ENCODE peak calls at places on chromosomes 5 and 9, in ten cellular contexts. C is T-cell; P is NCI-H82; S is H1; X is stimulated activated CD8-positive, alpha-beta memory T cell treated with anti-CD3 and anti-CD28 coated beads, Interleukin-7, amount 100 ng/mL, for 24 hours; F is NCI-H1417; U is stomach; Z is HT1080; D is IMR-90; W is HEK293T. R is an unnamed sample.

GRCh38 chr9:94827584-94828304 is 101.2 kb downstream of the AOPEP start:
- DNase-seq in C (no peak), P (no peak), S (peak), X (no peak), F (no peak), U (no peak), Z (no peak), D (peak), W (no peak), R (no peak)

GRCh38 chr5:65925094-65925600 is 1.2 kb upstream of the ERBIN start:
- DNase-seq in C (peak), P (peak), S (peak), X (peak), F (peak), U (peak), Z (no peak), D (peak), W (peak), R (peak)

GRCh38 chr5:176948458-176948857 is 49.3 kb upstream of the HK3 start:
- DNase-seq in C (no peak), P (no peak), S (no peak), X (no peak), F (peak), U (no peak), Z (no peak), D (no peak), W (no peak), R (no peak)

GRCh38 chr5:6830643-6831239 is 117.5 kb downstream of the TENT4A start:
- DNase-seq in C (no peak), P (no peak), S (no peak), X (no peak), F (no peak), U (no peak), Z (no peak), D (no peak), W (no peak), R (no peak)

GRCh38 chr5:1101991-1102713 is 9.7 kb downstream of the SLC12A7 start:
- DNase-seq in C (no peak), P (peak), S (no peak), X (no peak), F (no peak), U (no peak), Z (no peak), D (peak), W (no peak), R (no peak)

GRCh38 chr9:5869315-5870019 is 21.2 kb upstream of the MLANA start:
- DNase-seq in C (no peak), P (peak), S (peak), X (no peak), F (no peak), U (no peak), Z (peak), D (no peak), W (peak), R (no peak)

GRCh38 chr5:57675236-57675635 is 192.6 kb upstream of the ACTBL2 start:
- DNase-seq in C (no peak), P (no peak), S (no peak), X (no peak), F (no peak), U (no peak), Z (no peak), D (no peak), W (no peak), R (no peak)

GRCh38 chr9:129355641-129356040 is 177.6 kb upstream of the IER5L start:
- DNase-seq in C (no peak), P (no peak), S (no peak), X (no peak), F (no peak), U (no peak), Z (no peak), D (no peak), W (no peak), R (no peak)

GRCh38 chr9:137721479-137721878 is 102.7 kb downstream of the EHMT1 start:
- DNase-seq in C (no peak), P (no peak), S (no peak), X (no peak), F (no peak), U (no peak), Z (no peak), D (no peak), W (no peak), R (no peak)

GRCh38 chr5:57298295-57298984 is 124.6 kb downstream of the GPBP1 start:
- DNase-seq in C (peak), P (peak), S (peak), X (peak), F (peak), U (peak), Z (peak), D (peak), W (peak), R (peak)

GRCh38 chr5:126069329-126069728 is 353.9 kb upstream of the GRAMD2B start:
- DNase-seq in C (no peak), P (no peak), S (no peak), X (no peak), F (peak), U (no peak), Z (no peak), D (no peak), W (no peak), R (no peak)

GRCh38 chr5:131329187-131329540 is 65.3 kb downstream of the CDC42SE2 start:
- DNase-seq in C (no peak), P (no peak), S (no peak), X (no peak), F (no peak), U (no peak), Z (no peak), D (no peak), W (no peak), R (no peak)

GRCh38 chr5:132474131-132474723 is 16.3 kb downstream of the IRF1 start:
- DNase-seq in C (no peak), P (peak), S (no peak), X (no peak), F (no peak), U (peak), Z (no peak), D (no peak), W (no peak), R (no peak)

GRCh38 chr5:132487095-132487428 is 3.5 kb downstream of the IRF1 start:
- DNase-seq in C (no peak), P (no peak), S (no peak), X (no peak), F (no peak), U (no peak), Z (no peak), D (no peak), W (no peak), R (no peak)

GRCh38 chr5:96332535-96333396 is 100.3 kb downstream of the PCSK1 start:
- DNase-seq in C (no peak), P (no peak), S (no peak), X (no peak), F (no peak), U (peak), Z (no peak), D (no peak), W (no peak), R (no peak)

GRCh38 chr5:69167488-69167845 is 517 bp downstream of the CCNB1 start:
- DNase-seq in C (no peak), P (no peak), S (no peak), X (no peak), F (peak), U (no peak), Z (no peak), D (no peak), W (peak), R (no peak)

GRCh38 chr9:133888779-133889491 is 103.2 kb downstream of the VAV2 start:
- DNase-seq in C (no peak), P (peak), S (peak), X (no peak), F (no peak), U (no peak), Z (no peak), D (no peak), W (no peak), R (no peak)

GRCh38 chr5:43193171-43193951 is 1.3 kb downstream of the NIM1K start:
- DNase-seq in C (no peak), P (peak), S (no peak), X (no peak), F (peak), U (no peak), Z (peak), D (peak), W (peak), R (peak)

GRCh38 chr5:4977421-4977820 is 162.7 kb upstream of the ADAMTS16 start:
- DNase-seq in C (no peak), P (no peak), S (no peak), X (no peak), F (no peak), U (no peak), Z (no peak), D (no peak), W (no peak), R (no peak)

GRCh38 chr5:177592905-177593304 is 902 bp downstream of the TMED9 start:
- DNase-seq in C (no peak), P (no peak), S (no peak), X (no peak), F (no peak), U (no peak), Z (no peak), D (no peak), W (no peak), R (no peak)

GRCh38 chr9:90137824-90138223 is 504.8 kb downstream of the DIRAS2 start:
- DNase-seq in C (no peak), P (no peak), S (no peak), X (no peak), F (no peak), U (no peak), Z (no peak), D (no peak), W (no peak), R (no peak)

GRCh38 chr5:78699565-78700143 is 51.1 kb upstream of the LHFPL2 start:
- DNase-seq in C (no peak), P (no peak), S (no peak), X (no peak), F (no peak), U (peak), Z (peak), D (peak), W (no peak), R (no peak)

GRCh38 chr5:90096415-90097081 is 313.0 kb downstream of the CETN3 start:
- DNase-seq in C (no peak), P (no peak), S (no peak), X (no peak), F (no peak), U (peak), Z (peak), D (peak), W (peak), R (no peak)